ENCODE peak calls at places on chromosomes 5 and 9, in eight cellular contexts. S is Daoy; Y is stimulated activated CD4-positive, alpha-beta T cell treated with anti-CD3 and anti-CD28 coated beads, Interleukin-1b, Interleukin-23, amount 100 ng/mL, for 24 hours; M is T-cell; O is kidney tubule cell; E is central memory CD4-positive, alpha-beta T cell; V is activated naive CD8-positive, alpha-beta T cell treated with anti-CD3 and anti-CD28 coated beads for 36 hours; I is ACHN. J is an unnamed sample.

GRCh38 chr9:136619742-136620440 is 42.8 kb upstream of the EGFL7 start:
- DNase-seq in S (no peak), Y (no peak), M (no peak), O (peak; percentile 45), E (no peak), V (no peak), I (no peak), J (no peak)

GRCh38 chr9:20592673-20593072 is 29.6 kb downstream of the MLLT3 start:
- DNase-seq in S (peak; percentile 17), Y (no peak), M (no peak), O (peak; percentile 94), E (no peak), V (no peak), I (no peak), J (no peak)

GRCh38 chr9:103928452-103928851 is 165.7 kb upstream of the SMC2 start:
- DNase-seq in S (no peak), Y (no peak), M (no peak), O (no peak), E (no peak), V (no peak), I (no peak), J (no peak)

GRCh38 chr9:33092634-33093033 is 16.2 kb upstream of the SMU1 start:
- DNase-seq in S (no peak), Y (no peak), M (no peak), O (no peak), E (no peak), V (no peak), I (no peak), J (no peak)

GRCh38 chr5:40332945-40333344 is 346.8 kb upstream of the PTGER4 start:
- DNase-seq in S (no peak), Y (no peak), M (no peak), O (no peak), E (no peak), V (no peak), I (no peak), J (no peak)

GRCh38 chr5:187617-188451 is 3.5 kb upstream of the LRRC14B start:
- DNase-seq in S (peak; percentile 35), Y (no peak), M (no peak), O (no peak), E (no peak), V (no peak), I (no peak), J (no peak)

GRCh38 chr5:178398856-178399722 is 166.5 kb upstream of the PHYKPL start:
- DNase-seq in S (peak; percentile 34), Y (no peak), M (no peak), O (no peak), E (no peak), V (no peak), I (no peak), J (no peak)

GRCh38 chr5:151053796-151054490 is 26.9 kb downstream of the TNIP1 start:
- DNase-seq in S (no peak), Y (no peak), M (no peak), O (no peak), E (no peak), V (no peak), I (no peak), J (no peak)

GRCh38 chr5:140145818-140146522 is 20.2 kb downstream of the IGIP start:
- DNase-seq in S (peak; percentile 74), Y (peak; percentile 13), M (peak; percentile 51), O (peak; percentile 80), E (peak; percentile 42), V (peak; percentile 74), I (peak; percentile 76), J (peak; percentile 46)

J was measured in GM18507.